ENCODE peak calls at places on chromosomes 2 and 18, in four cellular contexts. V is aorta, I is fibroblast of lung, Z is A673. E is an unnamed sample.

GRCh38 chr2:127090281-127091128 is 16.4 kb downstream of the BIN1 start:
- DNase-seq in Z (no peak), I (no peak), V (no peak), E (peak)

GRCh38 chr2:118878531-118879149 is 31.2 kb upstream of the EN1 start:
- DNase-seq in I (no peak), Z (no peak), V (no peak), E (no peak)

GRCh38 chr2:173079141-173079540 is 3.5 kb downstream of the MAP3K20 start:
- DNase-seq in V (no peak), Z (no peak), I (no peak), E (no peak)

GRCh38 chr2:216163518-216163917 is 54.4 kb downstream of the XRCC5 start:
- DNase-seq in V (no peak), I (peak), Z (no peak), E (no peak)

GRCh38 chr2:164785447-164785846 is 56.2 kb downstream of the COBLL1 start:
- DNase-seq in Z (no peak), V (no peak), I (peak), E (no peak)

GRCh38 chr2:31233216-31233615 is 736 bp upstream of the EHD3 start:
- DNase-seq in I (peak), V (no peak), Z (peak), E (no peak)

GRCh38 chr2:207008105-207008990 is 69.0 kb downstream of the CPO start:
- DNase-seq in I (peak), Z (peak), V (no peak), E (peak)

GRCh38 chr2:154758871-154759270 is 60.4 kb downstream of the KCNJ3 start:
- DNase-seq in Z (no peak), V (no peak), I (no peak), E (no peak)

GRCh38 chr18:967037-967576 is 62.4 kb downstream of the ADCYAP1 start:
- DNase-seq in I (peak), Z (no peak), V (no peak), E (no peak)

GRCh38 chr2:121969766-121970639 is 214.6 kb downstream of the TSN start:
- DNase-seq in I (no peak), Z (peak), V (no peak), E (no peak)

GRCh38 chr2:191012845-191013616 is 940 bp downstream of the STAT1 start:
- DNase-seq in Z (no peak), V (no peak), I (peak), E (no peak)

GRCh38 chr2:170301606-170302005 is 123.7 kb downstream of the MYO3B start:
- DNase-seq in I (no peak), V (no peak), Z (no peak), E (no peak)

GRCh38 chr18:46051731-46052461 is 20.2 kb downstream of the PSTPIP2 start:
- DNase-seq in V (no peak), I (peak), Z (no peak), E (no peak)

GRCh38 chr2:20626698-20627471 is 24.0 kb downstream of the HS1BP3 start:
- DNase-seq in I (no peak), Z (no peak), V (peak), E (no peak)

GRCh38 chr18:49814147-49814499 is 790 bp upstream of the ACAA2 start:
- DNase-seq in I (peak), V (no peak), Z (peak), E (peak)

GRCh38 chr2:66700181-66700686 is 265.3 kb downstream of the MEIS1 start:
- DNase-seq in V (no peak), Z (no peak), I (no peak), E (no peak)

GRCh38 chr2:15058628-15059157 is 426.2 kb downstream of the LRATD1 start:
- DNase-seq in I (no peak), Z (no peak), V (no peak), E (no peak)

GRCh38 chr2:216308532-216308931 is 63.8 kb downstream of the MARCHF4 start:
- DNase-seq in I (peak), Z (peak), V (no peak), E (no peak)

GRCh38 chr2:37324786-37325624 is at the start of gene PRKD3:
- DNase-seq in I (peak), Z (peak), V (peak), E (no peak)

GRCh38 chr18:70453058-70453775 is 164.4 kb downstream of the SOCS6 start:
- DNase-seq in Z (no peak), I (peak), V (no peak), E (no peak)

GRCh38 chr18:76487782-76488181 is 7.3 kb downstream of the ZNF516 start:
- DNase-seq in I (no peak), V (no peak), Z (no peak), E (peak)

GRCh38 chr2:72979896-72980295 is 62.6 kb downstream of the EMX1 start:
- DNase-seq in V (peak), Z (no peak), I (no peak), E (no peak)

GRCh38 chr2:108906403-108907077 is 82.5 kb downstream of the EDAR start:
- DNase-seq in V (no peak), I (no peak), Z (no peak), E (no peak)

GRCh38 chr2:201830666-201831065 is 24.3 kb downstream of the CDK15 start:
- DNase-seq in Z (no peak), V (no peak), I (no peak), E (no peak)

GRCh38 chr2:25996844-25997243 is 14.5 kb upstream of the KIF3C start:
- DNase-seq in I (peak), Z (no peak), V (no peak), E (no peak)

GRCh38 chr2:55033921-55034320 is 16.3 kb downstream of the RTN4 start:
- DNase-seq in Z (no peak), I (no peak), V (no peak), E (no peak)

GRCh38 chr2:187553908-187554703 is at the start of gene TFPI:
- DNase-seq in V (no peak), I (peak), Z (peak), E (peak)

GRCh38 chr2:195592101-195592500 is 64.9 kb upstream of the SLC39A10 start:
- DNase-seq in V (no peak), Z (no peak), I (no peak), E (no peak)

GRCh38 chr18:51070545-51070944 is 40.5 kb downstream of the SMAD4 start:
- DNase-seq in Z (no peak), V (no peak), I (peak), E (no peak)

GRCh38 chr2:166278856-166279255 is 96.9 kb downstream of the SCN9A start:
- DNase-seq in I (no peak), Z (no peak), V (no peak), E (peak)

GRCh38 chr2:235979753-235980459 is 188.3 kb downstream of the GBX2 start:
- DNase-seq in Z (no peak), V (no peak), I (no peak), E (no peak)

GRCh38 chr2:134558208-134558890 is 160.5 kb downstream of the TMEM163 start:
- DNase-seq in V (no peak), Z (no peak), I (no peak), E (no peak)

GRCh38 chr2:7722212-7722910 is 805.1 kb downstream of the RNF144A start:
- DNase-seq in V (no peak), Z (no peak), I (no peak), E (no peak)

GRCh38 chr2:154261473-154262027 is 389.8 kb downstream of the GALNT13 start:
- DNase-seq in Z (no peak), V (no peak), I (no peak), E (no peak)

GRCh38 chr18:78240091-78240490 is 739.5 kb upstream of the SALL3 start:
- DNase-seq in V (no peak), Z (no peak), I (no peak), E (no peak)

GRCh38 chr2:239109041-239109915 is 261.4 kb downstream of the TWIST2 start:
- DNase-seq in Z (no peak), V (no peak), I (no peak), E (no peak)

GRCh38 chr2:105675841-105676240 is 68.9 kb upstream of the NCK2 start:
- DNase-seq in V (no peak), Z (no peak), I (no peak), E (no peak)

GRCh38 chr2:113175736-113176695 is 2.2 kb downstream of the PSD4 start:
- DNase-seq in Z (no peak), V (no peak), I (no peak), E (no peak)

DNA sequence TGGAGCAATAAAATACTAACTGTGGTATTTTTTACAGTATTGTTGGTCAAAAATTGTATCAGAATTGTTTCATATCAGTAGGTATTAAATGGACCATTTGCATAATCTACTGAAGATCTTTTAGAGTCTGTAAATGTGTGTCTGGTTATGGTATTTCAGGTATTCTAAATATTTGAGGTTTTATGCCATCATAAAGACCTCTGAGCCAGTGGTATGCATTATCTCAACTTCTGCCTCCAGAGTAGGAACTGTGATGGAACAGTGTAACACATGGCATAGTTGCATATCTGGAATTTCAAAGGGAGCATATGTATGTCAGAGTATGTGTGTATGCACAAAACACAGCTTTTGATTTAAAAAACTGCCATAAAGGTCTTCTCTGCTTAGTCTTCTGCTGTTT is 15.4 kb downstream of the GREB1L start:
- DNase-seq in V (no peak), Z (no peak), I (peak), E (peak)
- H3K27ac ChIP-seq in V (no peak), Z (no peak), I (no peak), E (no peak)

GRCh38 chr18:23551978-23552377 is 34.3 kb downstream of the NPC1 start:
- DNase-seq in I (no peak), V (no peak), Z (no peak), E (no peak)
- H3K27ac ChIP-seq in I (no peak), V (no peak), Z (no peak), E (no peak)

GRCh38 chr2:189409647-189410046 is 31.6 kb upstream of the WDR75 start:
- DNase-seq in Z (no peak), I (peak), V (no peak), E (no peak)

GRCh38 chr2:189409136-189409535 is 32.1 kb upstream of the WDR75 start:
- DNase-seq in Z (no peak), V (no peak), I (peak), E (no peak)

GRCh38 chr2:189413249-189413648 is 28.0 kb upstream of the WDR75 start:
- DNase-seq in V (no peak), I (no peak), Z (no peak), E (no peak)

GRCh38 chr2:189412330-189412953 is 28.8 kb upstream of the WDR75 start:
- DNase-seq in Z (peak), I (peak), V (no peak), E (peak)

DNA sequence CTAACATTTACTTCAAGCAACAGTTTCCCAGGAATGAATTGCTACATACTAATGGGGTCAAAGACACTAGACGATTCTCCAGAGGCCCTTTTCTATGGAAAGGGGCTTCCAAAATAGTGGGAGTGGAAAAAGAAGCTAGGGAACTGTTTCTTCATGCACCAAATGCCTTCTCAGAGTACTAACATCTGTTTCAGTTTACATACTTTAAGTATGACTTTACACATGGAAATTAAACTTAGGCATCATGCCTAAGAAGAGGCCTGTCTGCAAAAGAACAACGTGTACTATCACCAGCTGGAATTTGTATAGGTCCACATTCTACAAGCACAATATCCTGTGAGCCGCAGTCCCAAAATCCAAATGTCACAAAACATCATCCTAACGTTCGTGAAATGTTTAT is 29.4 kb upstream of the WDR75 start:
- DNase-seq in Z (peak), V (no peak), I (peak), E (peak)
- H3K27ac ChIP-seq in Z (no peak), V (no peak), I (peak), E (no peak)

GRCh38 chr2:241031436-241032165 is 33.2 kb downstream of the SNED1 start:
- DNase-seq in Z (no peak), I (no peak), V (no peak), E (no peak)
- H3K27ac ChIP-seq in Z (no peak), I (no peak), V (no peak), E (no peak)

GRCh38 chr2:53942280-53942679 is 28.5 kb downstream of the PSME4 start:
- DNase-seq in I (no peak), V (no peak), Z (no peak), E (no peak)
- H3K27ac ChIP-seq in I (no peak), V (no peak), Z (no peak), E (no peak)

DNA sequence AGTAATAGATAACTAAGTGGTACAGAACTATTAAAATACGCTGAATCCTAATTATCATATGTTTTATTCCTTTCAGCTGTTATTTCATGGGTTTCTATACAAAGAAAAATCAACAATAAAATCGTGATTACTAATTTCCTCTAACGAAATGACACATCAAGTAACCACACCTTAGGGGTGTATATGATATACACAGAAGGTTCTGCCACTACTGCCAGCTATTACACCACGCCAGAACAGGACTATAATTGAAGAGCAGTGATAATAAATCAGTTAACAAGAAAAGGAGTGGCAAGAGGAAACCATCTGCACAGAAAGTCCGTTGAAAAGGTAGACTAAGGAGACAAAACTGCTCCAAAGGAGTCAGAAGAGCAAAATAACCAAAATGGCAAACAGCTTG is 3.0 kb downstream of the FARSB start:
- DNase-seq in Z (no peak), I (no peak), V (no peak), E (no peak)
- H3K27ac ChIP-seq in Z (peak), I (no peak), V (no peak), E (no peak)